ENCODE peak calls at places on chromosomes 13 and 19, in seven cellular contexts. Y is NCI-H510A; L is AG10803; A is stimulated activated CD8-positive, alpha-beta memory T cell treated with anti-CD3 and anti-CD28 coated beads, Interleukin-4, amount 100 ng/mL, for 1 hour; W is Ammon's horn; N is EL; D is amygdala. O is an unnamed sample.

GRCh38 chr19:47258895-47259555 is 2.7 kb downstream of the CCDC9 start:
- DNase-seq in N (no peak), D (no peak), L (no peak), A (no peak), W (no peak), Y (no peak), O (no peak)

GRCh38 chr19:8880864-8881488 is 48.8 kb downstream of the MBD3L1 start:
- DNase-seq in W (no peak), N (no peak), D (no peak), L (no peak), A (no peak), Y (no peak), O (no peak)

GRCh38 chr13:93769126-93769525 is 542.5 kb downstream of the GPC6 start:
- DNase-seq in A (no peak), Y (no peak), W (no peak), N (no peak), L (no peak), D (no peak), O (no peak)

GRCh38 chr19:1855040-1855827 is 7.0 kb upstream of the REXO1 start:
- DNase-seq in L (peak), Y (peak), D (no peak), N (peak), W (peak), A (peak), O (peak)

GRCh38 chr13:110468986-110469495 is 92.5 kb downstream of the RAB20 start:
- DNase-seq in Y (no peak), W (no peak), N (no peak), L (no peak), A (no peak), D (no peak), O (no peak)

GRCh38 chr13:40402931-40403412 is 263.5 kb downstream of the FOXO1 start:
- DNase-seq in A (no peak), N (peak), Y (no peak), L (peak), D (no peak), W (no peak), O (no peak)

GRCh38 chr13:44300895-44301638 is 72.6 kb upstream of the SERP2 start:
- DNase-seq in Y (no peak), A (no peak), W (peak), L (peak), D (no peak), N (peak), O (no peak)

GRCh38 chr19:35261356-35262100 is 7.2 kb upstream of the USF2 start:
- DNase-seq in A (no peak), Y (no peak), D (no peak), L (no peak), W (no peak), N (no peak), O (no peak)

GRCh38 chr13:32639502-32640105 is 53.4 kb downstream of the PDS5B start:
- DNase-seq in N (peak), W (peak), A (peak), Y (no peak), D (no peak), L (peak), O (peak)

GRCh38 chr13:65540064-65540635 is 1690.0 kb downstream of the PCDH9 start:
- DNase-seq in Y (no peak), W (no peak), A (no peak), N (no peak), D (no peak), L (peak), O (no peak)

GRCh38 chr13:77388944-77389616 is 62.2 kb upstream of the MYCBP2 start:
- DNase-seq in D (no peak), N (no peak), W (no peak), L (no peak), Y (no peak), A (no peak), O (no peak)

GRCh38 chr19:47309038-47309437 is 623 bp upstream of the C5AR1 start:
- DNase-seq in L (peak), A (no peak), Y (no peak), W (no peak), D (no peak), N (no peak), O (no peak)

GRCh38 chr13:66489172-66489571 is 741.0 kb downstream of the PCDH9 start:
- DNase-seq in N (no peak), Y (no peak), W (no peak), A (no peak), L (no peak), D (no peak), O (no peak)

GRCh38 chr13:42997381-42997780 is 5.3 kb upstream of the EPSTI1 start:
- DNase-seq in N (peak), W (no peak), Y (no peak), L (peak), A (no peak), D (no peak), O (no peak)

GRCh38 chr19:9857920-9858746 is 23.0 kb downstream of the PIN1 start:
- DNase-seq in D (no peak), W (no peak), A (no peak), Y (no peak), L (no peak), N (no peak), O (no peak)

GRCh38 chr13:26473571-26474230 is 83.8 kb upstream of the WASF3 start:
- DNase-seq in Y (no peak), L (no peak), W (no peak), A (no peak), D (no peak), N (no peak), O (no peak)

GRCh38 chr19:51272183-51272817 is 21.4 kb downstream of the SIGLECL1 start:
- DNase-seq in Y (no peak), A (no peak), L (no peak), W (no peak), N (no peak), D (no peak), O (no peak)

GRCh38 chr19:13430790-13431582 is 75.3 kb downstream of the CACNA1A start:
- DNase-seq in D (no peak), L (peak), A (peak), Y (no peak), W (peak), N (peak), O (no peak)

GRCh38 chr19:12987781-12988180 is 7.5 kb upstream of the NFIX start:
- DNase-seq in A (no peak), L (no peak), W (no peak), Y (no peak), D (no peak), N (no peak), O (no peak)

GRCh38 chr19:1446713-1447564 is 3.0 kb upstream of the APC2 start:
- DNase-seq in A (no peak), Y (no peak), W (no peak), D (no peak), N (no peak), L (no peak), O (no peak)

GRCh38 chr19:49613374-49613773 is 22.4 kb downstream of the PRR12 start:
- DNase-seq in A (no peak), Y (no peak), N (peak), W (no peak), D (no peak), L (no peak), O (no peak)

GRCh38 chr19:10061717-10062310 is 24.3 kb upstream of the SHFL start:
- DNase-seq in D (no peak), Y (no peak), N (no peak), L (no peak), W (no peak), A (no peak), O (no peak)

GRCh38 chr13:75454497-75454896 is 27.5 kb downstream of the TBC1D4 start:
- DNase-seq in Y (no peak), N (no peak), L (no peak), A (no peak), D (no peak), W (no peak), O (no peak)

GRCh38 chr13:114108894-114109293 is 23.5 kb downstream of the RASA3 start:
- DNase-seq in A (no peak), W (no peak), L (no peak), D (no peak), N (no peak), Y (no peak), O (no peak)

GRCh38 chr13:111337206-111337605 is 16.8 kb downstream of the TEX29 start:
- DNase-seq in L (peak), D (no peak), W (no peak), Y (no peak), A (no peak), N (peak), O (no peak)

GRCh38 chr19:15893498-15893897 is 4.4 kb downstream of the CYP4F2 start:
- DNase-seq in Y (no peak), A (no peak), L (no peak), D (no peak), N (no peak), W (no peak), O (no peak)